ENCODE peak calls at places on chromosomes 16 and 17, in six cellular contexts. One of them, this sample, is unnamed.

GRCh38 chr17:44909681-44910144 is 5.6 kb downstream of the GFAP start:
- DNase-seq in memory B cell: no peak
- DNase-seq in H7: peak
- DNase-seq in hippocampal formation: no peak
- DNase-seq in thoracic aorta: no peak
- DNase-seq in AG20443: peak
- DNase-seq in this sample: no peak

GRCh38 chr17:2932946-2933345 is 130.5 kb downstream of the OR1D5 start:
- DNase-seq in thoracic aorta: no peak
- DNase-seq in H7: no peak
- DNase-seq in hippocampal formation: no peak
- DNase-seq in memory B cell: no peak
- DNase-seq in AG20443: no peak
- DNase-seq in this sample: no peak

GRCh38 chr17:951388-952132 is 28.0 kb downstream of the NXN start:
- DNase-seq in thoracic aorta: no peak
- DNase-seq in H7: peak
- DNase-seq in hippocampal formation: no peak
- DNase-seq in memory B cell: no peak
- DNase-seq in AG20443: peak
- DNase-seq in this sample: no peak

GRCh38 chr17:61418433-61418832 is 18.8 kb downstream of the TBX2 start:
- DNase-seq in hippocampal formation: no peak
- DNase-seq in thoracic aorta: no peak
- DNase-seq in memory B cell: no peak
- DNase-seq in H7: no peak
- DNase-seq in AG20443: no peak
- DNase-seq in this sample: no peak

GRCh38 chr16:25922438-25922837 is 230.7 kb downstream of the HS3ST4 start:
- DNase-seq in H7: no peak
- DNase-seq in AG20443: no peak
- DNase-seq in memory B cell: no peak
- DNase-seq in hippocampal formation: no peak
- DNase-seq in thoracic aorta: no peak
- DNase-seq in this sample: no peak

GRCh38 chr17:6683730-6684459 is 29.3 kb downstream of the SLC13A5 start:
- DNase-seq in hippocampal formation: no peak
- DNase-seq in memory B cell: no peak
- DNase-seq in AG20443: no peak
- DNase-seq in thoracic aorta: no peak
- DNase-seq in H7: no peak
- DNase-seq in this sample: no peak

GRCh38 chr17:48052956-48053757 is 5.0 kb downstream of the NFE2L1 start:
- DNase-seq in AG20443: no peak
- DNase-seq in memory B cell: no peak
- DNase-seq in H7: no peak
- DNase-seq in thoracic aorta: peak
- DNase-seq in hippocampal formation: no peak
- DNase-seq in this sample: peak

GRCh38 chr17:32552280-32552679 is 65.5 kb downstream of the CDK5R1 start:
- DNase-seq in memory B cell: no peak
- DNase-seq in hippocampal formation: no peak
- DNase-seq in H7: no peak
- DNase-seq in AG20443: no peak
- DNase-seq in thoracic aorta: no peak
- DNase-seq in this sample: no peak

GRCh38 chr16:67547423-67548264 is 14.7 kb upstream of the CTCF start:
- DNase-seq in H7: peak
- DNase-seq in hippocampal formation: no peak
- DNase-seq in memory B cell: peak
- DNase-seq in thoracic aorta: no peak
- DNase-seq in AG20443: peak
- DNase-seq in this sample: no peak

GRCh38 chr16:11633113-11633512 is 35.1 kb upstream of the SNN start:
- DNase-seq in hippocampal formation: no peak
- DNase-seq in H7: no peak
- DNase-seq in thoracic aorta: no peak
- DNase-seq in AG20443: no peak
- DNase-seq in memory B cell: no peak
- DNase-seq in this sample: no peak

GRCh38 chr16:27717726-27718125 is 167.8 kb downstream of the KATNIP start:
- DNase-seq in memory B cell: no peak
- DNase-seq in AG20443: no peak
- DNase-seq in hippocampal formation: no peak
- DNase-seq in H7: no peak
- DNase-seq in thoracic aorta: no peak
- DNase-seq in this sample: no peak

GRCh38 chr16:13780406-13780805 is 139.5 kb upstream of the ERCC4 start:
- DNase-seq in thoracic aorta: no peak
- DNase-seq in memory B cell: no peak
- DNase-seq in H7: peak
- DNase-seq in AG20443: no peak
- DNase-seq in hippocampal formation: no peak
- DNase-seq in this sample: no peak

GRCh38 chr16:76963614-76964315 is 227.2 kb upstream of the MON1B start:
- DNase-seq in memory B cell: peak
- DNase-seq in hippocampal formation: no peak
- DNase-seq in thoracic aorta: no peak
- DNase-seq in AG20443: no peak
- DNase-seq in H7: no peak
- DNase-seq in this sample: no peak

GRCh38 chr16:2428051-2428786 is 1.0 kb upstream of the CCNF start:
- DNase-seq in memory B cell: no peak
- DNase-seq in H7: peak
- DNase-seq in thoracic aorta: no peak
- DNase-seq in hippocampal formation: no peak
- DNase-seq in AG20443: peak
- DNase-seq in this sample: no peak

GRCh38 chr16:30434852-30435251 is 5.0 kb upstream of the DCTPP1 start:
- DNase-seq in AG20443: no peak
- DNase-seq in hippocampal formation: no peak
- DNase-seq in memory B cell: no peak
- DNase-seq in thoracic aorta: no peak
- DNase-seq in H7: no peak
- DNase-seq in this sample: no peak